ENCODE peak calls at places on chromosomes 13 and 19, in ten cellular contexts. Q is mesenchymal stem cell; O is cardiac muscle cell; U is stromal cell of bone marrow; S is CD4-positive, CD25-positive, alpha-beta regulatory T cell; T is GM12892; K is neural crest cell; P is naive thymus-derived CD8-positive, alpha-beta T cell; B is posterior cingulate gyrus; M is GM23248. E is an unnamed sample.

GRCh38 chr13:51833980-51834379 is 11.0 kb downstream of the TMEM272 start:
- DNase-seq in Q (no peak), O (no peak), U (no peak), S (no peak), T (no peak), K (no peak), P (no peak), B (no peak), M (no peak), E (no peak)

GRCh38 chr19:35468637-35469036 is 20.6 kb downstream of the FFAR2 start:
- DNase-seq in Q (peak), O (peak), U (peak), S (peak), T (peak), K (no peak), P (peak), B (no peak), M (peak), E (peak)

GRCh38 chr13:105341256-105341655 is 1194.2 kb downstream of the EFNB2 start:
- DNase-seq in Q (no peak), O (no peak), U (no peak), S (no peak), T (no peak), K (no peak), P (no peak), B (no peak), M (no peak), E (no peak)

GRCh38 chr13:47459512-47459911 is 541.6 kb downstream of the SUCLA2 start:
- DNase-seq in Q (peak), O (peak), U (peak), S (no peak), T (no peak), K (no peak), P (no peak), B (no peak), M (peak), E (peak)

GRCh38 chr13:94419304-94419943 is 60.1 kb downstream of the DCT start:
- DNase-seq in Q (peak), O (no peak), U (peak), S (peak), T (no peak), K (no peak), P (no peak), B (no peak), M (peak), E (peak)

GRCh38 chr13:73983109-73983508 is 151.1 kb downstream of the KLF12 start:
- DNase-seq in Q (no peak), O (no peak), U (no peak), S (no peak), T (no peak), K (no peak), P (no peak), B (no peak), M (no peak), E (no peak)

GRCh38 chr13:110506859-110507566 is 54.5 kb downstream of the RAB20 start:
- DNase-seq in Q (peak), O (peak), U (no peak), S (no peak), T (no peak), K (no peak), P (no peak), B (no peak), M (no peak), E (no peak)

GRCh38 chr19:10112895-10113591 is 1.6 kb downstream of the P2RY11 start:
- DNase-seq in Q (no peak), O (peak), U (no peak), S (peak), T (peak), K (peak), P (peak), B (peak), M (peak), E (peak)

GRCh38 chr13:99320693-99321481 is 13.7 kb upstream of the GPR183 start:
- DNase-seq in Q (peak), O (no peak), U (peak), S (no peak), T (no peak), K (no peak), P (peak), B (no peak), M (peak), E (no peak)

GRCh38 chr19:11096210-11096841 is 7.1 kb downstream of the LDLR start:
- DNase-seq in Q (no peak), O (no peak), U (peak), S (peak), T (no peak), K (no peak), P (no peak), B (peak), M (peak), E (peak)

GRCh38 chr13:104571161-104571889 is 1505.1 kb upstream of the SLC10A2 start:
- DNase-seq in Q (peak), O (peak), U (peak), S (no peak), T (no peak), K (peak), P (no peak), B (peak), M (peak), E (peak)

GRCh38 chr13:114024603-114025431 is 50.9 kb upstream of the C13orf46 start:
- DNase-seq in Q (no peak), O (no peak), U (no peak), S (no peak), T (peak), K (no peak), P (no peak), B (peak), M (no peak), E (peak)

GRCh38 chr13:21625366-21625765 is 21.4 kb upstream of the MICU2 start:
- DNase-seq in Q (peak), O (no peak), U (no peak), S (peak), T (no peak), K (no peak), P (no peak), B (no peak), M (peak), E (peak)

GRCh38 chr13:98976941-98977340 is 923 bp downstream of the DOCK9 start:
- DNase-seq in Q (peak), O (peak), U (no peak), S (no peak), T (no peak), K (no peak), P (no peak), B (no peak), M (peak), E (no peak)

GRCh38 chr19:32166238-32166637 is 179.2 kb upstream of the ZNF507 start:
- DNase-seq in Q (no peak), O (no peak), U (no peak), S (no peak), T (no peak), K (no peak), P (no peak), B (no peak), M (no peak), E (no peak)